ENCODE peak calls at places on chromosomes 4 and X, in seven cellular contexts. W is lower lobe of right lung, V is fibroblast of lung, Q is cardiac muscle cell, Y is tibial artery, D is brain microvascular endothelial cell, H is neural progenitor cell. J is an unnamed sample. For H3K36me3, the result is how much of the 10 kb centered on the place peaks cover.

GRCh38 chr4:20860878-20861277 is 160.6 kb downstream of the PACRGL start:
- DNase-seq in Q (no peak), Y (no peak), D (no peak), H (no peak), W (no peak), V (no peak), J (no peak)

GRCh38 chrX:139971394-139971749 is 6.1 kb upstream of the CXorf66 start:
- DNase-seq in Q (no peak), D (no peak), V (no peak), W (no peak), Y (no peak), H (peak), J (no peak)

GRCh38 chrX:106780259-106780658 is 22.2 kb upstream of the TBC1D8B start:
- DNase-seq in D (no peak), W (no peak), V (peak), Y (no peak), Q (no peak), H (no peak), J (no peak)

GRCh38 chrX:48683411-48683982 is at the start of gene WAS:
- DNase-seq in Q (no peak), D (no peak), V (no peak), H (no peak), W (peak), Y (no peak), J (peak)

GRCh38 chr4:37653601-37654000 is 32.6 kb downstream of the RELL1 start:
- DNase-seq in V (no peak), H (no peak), Q (no peak), Y (no peak), D (no peak), W (no peak), J (no peak)

GRCh38 chrX:130120746-130121504 is 10.6 kb upstream of the ELF4 start:
- DNase-seq in V (peak), W (peak), Y (peak), D (no peak), Q (peak), H (peak), J (peak)

GRCh38 chrX:130994671-130995070 is 63.5 kb upstream of the ARHGAP36 start:
- DNase-seq in Y (no peak), V (no peak), H (peak), W (no peak), D (peak), Q (peak), J (no peak)

GRCh38 chrX:63428348-63428747 is 77.2 kb upstream of the SPIN4 start:
- DNase-seq in H (no peak), W (no peak), V (peak), Y (no peak), D (no peak), Q (no peak), J (no peak)

GRCh38 chrX:72644946-72645345 is 69.2 kb downstream of the PHKA1 start:
- DNase-seq in W (no peak), V (no peak), D (no peak), H (no peak), Q (no peak), Y (no peak), J (peak)

GRCh38 chr4:76059750-76060149 is 14.8 kb upstream of the ART3 start:
- DNase-seq in W (no peak), Y (no peak), Q (peak), H (no peak), D (no peak), V (no peak), J (no peak)

GRCh38 chrX:39688219-39688575 is 409.6 kb downstream of the BCOR start:
- DNase-seq in W (no peak), D (no peak), Y (no peak), H (no peak), Q (no peak), V (no peak), J (no peak)

GRCh38 chr4:2811830-2812599 is 19.1 kb downstream of the SH3BP2 start:
- DNase-seq in Q (peak), D (peak), W (peak), V (peak), H (peak), Y (peak), J (peak)

GRCh38 chr4:2814627-2815026 is 21.7 kb downstream of the SH3BP2 start:
- DNase-seq in Q (no peak), D (no peak), W (no peak), Y (no peak), V (no peak), H (no peak), J (no peak)

GRCh38 chr4:2813446-2814405 is 20.8 kb downstream of the SH3BP2 start:
- DNase-seq in D (no peak), Y (no peak), Q (no peak), V (no peak), H (no peak), W (no peak), J (no peak)

GRCh38 chr4:2812985-2813384 is 20.1 kb downstream of the SH3BP2 start:
- DNase-seq in V (no peak), D (no peak), Q (no peak), W (no peak), Y (no peak), H (no peak), J (no peak)

GRCh38 chr4:2812600-2812932 is 19.7 kb downstream of the SH3BP2 start:
- DNase-seq in V (no peak), Y (no peak), D (no peak), Q (no peak), H (no peak), W (no peak), J (no peak)
- H3K4me3 ChIP-seq in V (peak), Y (peak), D (peak), Q (no peak), H (no peak), W (peak), J (peak)

GRCh38 chr4:169506903-169507302 is 105.5 kb downstream of the NEK1 start:
- DNase-seq in D (no peak), H (no peak), Y (no peak), Q (no peak), V (no peak), W (no peak), J (no peak)
- H3K36me3 ChIP-seq in D (under half), H (under half), Y (half or more), Q (under half), V (under half), W (under half), J (under half)

GRCh38 chr4:6684656-6685055 is 9.0 kb upstream of the S100P start:
- DNase-seq in D (no peak), V (no peak), H (no peak), Q (no peak), W (no peak), Y (no peak), J (no peak)

GRCh38 chr4:6689506-6689960 is 4.1 kb upstream of the S100P start:
- DNase-seq in D (no peak), Q (no peak), Y (no peak), V (no peak), W (peak), H (no peak), J (no peak)

GRCh38 chr4:6686104-6686787 is 7.4 kb upstream of the S100P start:
- DNase-seq in W (no peak), Q (no peak), V (no peak), H (no peak), Y (no peak), D (no peak), J (no peak)

GRCh38 chr4:6688879-6689505 is 4.7 kb upstream of the S100P start:
- DNase-seq in Y (no peak), V (peak), D (peak), H (peak), W (no peak), Q (peak), J (no peak)

DNA sequence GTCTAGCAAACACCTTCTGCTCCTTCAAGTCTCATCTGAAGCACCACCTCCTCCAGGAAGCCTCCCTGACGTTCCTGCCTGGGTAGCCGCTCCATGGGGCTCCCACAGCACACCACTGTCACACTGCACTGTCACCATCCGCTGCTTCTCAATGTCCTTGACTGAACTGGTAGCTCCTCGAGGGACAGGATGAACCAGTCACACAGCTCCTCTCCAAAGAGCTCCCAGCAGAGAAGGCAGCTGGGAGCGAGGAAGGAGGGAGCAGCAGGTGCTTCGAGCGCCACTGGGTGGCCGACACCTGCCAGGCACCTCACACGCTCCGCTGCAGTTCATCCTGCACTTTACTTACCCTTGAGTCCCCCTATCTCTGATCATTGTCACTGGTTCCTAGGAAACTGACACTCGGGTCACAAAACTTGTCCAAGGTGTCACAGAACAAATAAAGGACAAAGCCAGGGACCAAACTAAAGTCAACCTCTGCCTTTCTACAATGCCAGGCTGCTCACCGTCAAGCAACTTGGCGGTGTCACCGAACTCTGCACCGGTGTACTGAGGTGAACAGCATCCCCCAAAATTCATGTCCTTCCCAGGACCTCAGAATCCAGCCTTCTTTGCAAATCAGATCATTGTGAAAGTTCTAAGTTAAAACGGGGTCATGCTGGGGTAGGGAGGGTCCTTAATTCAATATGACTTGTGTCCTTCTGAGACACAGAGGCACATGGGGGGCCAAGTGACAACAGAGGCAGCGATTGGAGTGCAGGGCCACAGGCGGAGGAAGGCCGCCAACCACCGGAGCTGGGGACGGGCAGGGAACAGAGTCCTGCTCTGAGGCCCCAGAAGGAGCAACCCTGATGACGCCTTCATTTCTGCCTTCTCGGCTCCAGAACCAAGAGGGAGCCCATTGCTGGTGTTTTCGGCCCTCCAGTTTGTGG is 5.5 kb upstream of the S100P start:
- DNase-seq in Y (no peak), H (no peak), W (no peak), V (no peak), Q (no peak), D (no peak), J (no peak)
- TF ChIP-seq CTCF in Y (no peak), H (no peak), W (no peak), V (no peak), Q (no peak), D (no peak), J (no peak)

DNA sequence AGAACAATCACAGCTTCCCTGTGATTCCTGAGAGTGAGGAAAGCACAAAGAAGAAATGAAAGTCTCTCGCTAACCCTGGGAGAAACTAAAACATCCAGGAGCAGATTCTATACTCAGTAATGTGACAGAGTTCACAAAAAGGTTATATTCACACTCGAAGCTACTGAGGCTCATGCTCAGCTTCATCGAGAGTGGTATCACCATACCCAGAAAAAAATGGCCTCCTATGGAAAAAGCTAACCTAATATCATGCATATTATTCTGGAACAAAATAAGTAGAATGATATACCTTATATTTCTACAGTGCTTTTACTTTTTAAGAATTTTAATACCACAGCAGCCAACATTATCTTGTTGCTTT is 13.5 kb upstream of the CDKN2AIP start:
- DNase-seq in D (no peak), Y (no peak), Q (no peak), W (no peak), H (no peak), V (no peak), J (no peak)
- H3K4me3 ChIP-seq in D (no peak), Y (no peak), Q (no peak), W (no peak), H (no peak), V (no peak), J (no peak)